ENCODE peak calls at places on chromosomes 1 and 21, in four cellular contexts. X is activated CD4-positive, alpha-beta T cell treated with anti-CD3 and anti-CD28 coated beads, Interleukin-2, amount 10 ng/mL, durations not matched to agents 24 days and 14 days; W is NCI-H460; R is B cell. D is an unnamed sample.

GRCh38 chr1:221045842-221046831 is 166.9 kb downstream of the HLX start:
- DNase-seq in X (no peak), W (peak), R (peak), D (no peak)

GRCh38 chr21:26632691-26633090 is 59.6 kb upstream of the CYYR1 start:
- DNase-seq in X (no peak), W (no peak), R (no peak), D (no peak)

GRCh38 chr21:45190013-45190412 is 97.7 kb downstream of the POFUT2 start:
- DNase-seq in X (no peak), W (no peak), R (no peak), D (no peak)

GRCh38 chr1:163874070-163874469 is 552.3 kb downstream of the NUF2 start:
- DNase-seq in X (no peak), W (no peak), R (no peak), D (peak)

GRCh38 chr1:183214021-183214970 is 28.2 kb downstream of the LAMC2 start:
- DNase-seq in X (no peak), W (no peak), R (no peak), D (no peak)

GRCh38 chr1:83098791-83099190 is 900.1 kb downstream of the TTLL7 start:
- DNase-seq in X (no peak), W (no peak), R (no peak), D (no peak)

GRCh38 chr1:91731815-91732214 is 154.1 kb downstream of the TGFBR3 start:
- DNase-seq in X (peak), W (no peak), R (no peak), D (no peak)

GRCh38 chr1:10620776-10621175 is 146.0 kb downstream of the PEX14 start:
- DNase-seq in X (no peak), W (no peak), R (no peak), D (no peak)

GRCh38 chr1:172486805-172487454 is 43.1 kb upstream of the PIGC start:
- DNase-seq in X (no peak), W (no peak), R (no peak), D (no peak)

GRCh38 chr1:233394860-233395717 is 67.6 kb downstream of the MAP3K21 start:
- DNase-seq in X (peak), W (peak), R (peak), D (peak)